ENCODE peak calls at places on chromosomes 13 and 19, in seven cellular contexts. H is LNCaP clone FGC; B is cardiac muscle cell; V is body of pancreas; P is mucosa of descending colon; Q is CD4-positive, alpha-beta T cell; M is B cell. A is an unnamed sample.

GRCh38 chr19:58118979-58119733 is 21.1 kb upstream of the ZSCAN18 start:
- DNase-seq in P (no peak), H (no peak), M (no peak), B (no peak), V (no peak), Q (no peak), A (no peak)

GRCh38 chr19:45769821-45770191 is 754 bp upstream of the SIX5 start:
- DNase-seq in Q (no peak), V (peak), B (no peak), M (peak), P (peak), H (no peak), A (no peak)

GRCh38 chr13:76813874-76814273 is 72.3 kb downstream of the KCTD12 start:
- DNase-seq in M (no peak), V (peak), B (no peak), H (no peak), P (peak), Q (no peak), A (no peak)

GRCh38 chr19:17078920-17079709 is 3.5 kb downstream of the MYO9B start:
- DNase-seq in B (peak), Q (no peak), V (no peak), P (no peak), H (no peak), M (no peak), A (no peak)

GRCh38 chr19:8158411-8159074 is 9.2 kb upstream of the FBN3 start:
- DNase-seq in H (peak), Q (peak), M (peak), V (peak), B (peak), P (no peak), A (peak)

GRCh38 chr19:8148088-8148409 is 1.3 kb downstream of the FBN3 start:
- DNase-seq in V (no peak), M (no peak), H (no peak), P (no peak), Q (no peak), B (no peak), A (no peak)

GRCh38 chr13:67283602-67284001 is 53.5 kb upstream of the PCDH9 start:
- DNase-seq in V (no peak), P (no peak), B (peak), M (no peak), H (no peak), Q (no peak), A (no peak)

GRCh38 chr13:19158526-19158925 is 23.1 kb downstream of the TUBA3C start:
- DNase-seq in H (no peak), M (no peak), B (no peak), P (no peak), V (no peak), Q (no peak), A (no peak)

GRCh38 chr19:56272448-56272847 is at the start of gene EDDM13:
- DNase-seq in Q (no peak), H (no peak), P (no peak), V (no peak), B (no peak), M (no peak), A (no peak)

GRCh38 chr13:46530084-46530935 is 22.7 kb upstream of the LRCH1 start:
- DNase-seq in B (peak), P (no peak), M (no peak), H (no peak), Q (no peak), V (no peak), A (no peak)

GRCh38 chr13:40502236-40502635 is 164.2 kb downstream of the FOXO1 start:
- DNase-seq in V (no peak), B (no peak), M (no peak), Q (no peak), H (no peak), P (no peak), A (no peak)

GRCh38 chr19:47514151-47514868 is 553 bp downstream of the NAPA start:
- DNase-seq in Q (no peak), P (no peak), V (no peak), B (no peak), M (no peak), H (no peak), A (no peak)

GRCh38 chr19:47036233-47036651 is 12.2 kb downstream of the TMEM160 start:
- DNase-seq in P (peak), Q (no peak), H (no peak), B (no peak), V (peak), M (no peak), A (no peak)

GRCh38 chr19:56117376-56117884 is 3.7 kb downstream of the ZNF787 start:
- DNase-seq in H (no peak), M (no peak), Q (no peak), P (no peak), V (peak), B (no peak), A (no peak)

GRCh38 chr13:65292488-65292901 is 1937.6 kb downstream of the PCDH9 start:
- DNase-seq in B (peak), Q (no peak), M (no peak), V (no peak), P (no peak), H (no peak), A (no peak)

GRCh38 chr19:13986348-13986904 is 19.7 kb downstream of the RFX1 start:
- DNase-seq in B (peak), Q (peak), M (peak), V (peak), H (no peak), P (peak), A (peak)

GRCh38 chr13:74005320-74006154 is 128.7 kb downstream of the KLF12 start:
- DNase-seq in V (no peak), Q (no peak), B (no peak), P (no peak), M (no peak), H (no peak), A (no peak)

GRCh38 chr13:19587635-19588300 is 26.4 kb upstream of the TPTE2 start:
- DNase-seq in H (no peak), B (peak), Q (no peak), M (peak), P (no peak), V (peak), A (no peak)

GRCh38 chr19:38478273-38478971 is 44.9 kb downstream of the RYR1 start:
- DNase-seq in V (no peak), H (no peak), Q (no peak), P (no peak), B (peak), M (no peak), A (peak)
- TF ChIP-seq CTCF in V (no peak), H (peak), Q (no peak), P (no peak), B (peak), M (no peak), A (peak)

GRCh38 chr19:5542665-5543064 is 25.1 kb downstream of the TINCR start:
- DNase-seq in P (no peak), V (no peak), Q (no peak), H (no peak), B (peak), M (no peak), A (no peak)
- TF ChIP-seq CTCF in P (no peak), V (no peak), Q (no peak), H (no peak), B (peak), M (no peak), A (no peak)

DNA sequence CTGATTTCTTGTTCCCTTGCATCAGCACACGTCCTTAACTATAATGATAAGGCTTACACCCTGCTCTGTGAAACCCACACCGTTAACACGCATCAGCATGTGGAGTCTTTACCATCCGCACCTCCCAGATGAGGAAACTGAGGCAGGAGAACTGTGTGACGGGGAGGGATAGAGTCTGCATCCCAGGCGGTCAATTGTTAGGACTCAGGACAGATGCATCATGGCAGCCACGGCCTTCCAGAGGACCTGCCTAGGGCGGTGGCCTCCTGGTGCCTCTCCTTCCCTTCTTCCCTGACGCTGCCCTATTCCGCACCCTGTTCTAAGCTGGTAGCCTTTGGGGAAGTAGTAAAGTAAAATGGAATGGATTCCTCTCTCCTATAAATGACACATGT is 326.0 kb downstream of the TEX29 start:
- DNase-seq in B (no peak), M (no peak), V (no peak), Q (no peak), P (no peak), H (no peak), A (no peak)
- TF ChIP-seq CTCF in B (no peak), M (no peak), V (no peak), Q (no peak), P (no peak), H (no peak), A (no peak)

DNA sequence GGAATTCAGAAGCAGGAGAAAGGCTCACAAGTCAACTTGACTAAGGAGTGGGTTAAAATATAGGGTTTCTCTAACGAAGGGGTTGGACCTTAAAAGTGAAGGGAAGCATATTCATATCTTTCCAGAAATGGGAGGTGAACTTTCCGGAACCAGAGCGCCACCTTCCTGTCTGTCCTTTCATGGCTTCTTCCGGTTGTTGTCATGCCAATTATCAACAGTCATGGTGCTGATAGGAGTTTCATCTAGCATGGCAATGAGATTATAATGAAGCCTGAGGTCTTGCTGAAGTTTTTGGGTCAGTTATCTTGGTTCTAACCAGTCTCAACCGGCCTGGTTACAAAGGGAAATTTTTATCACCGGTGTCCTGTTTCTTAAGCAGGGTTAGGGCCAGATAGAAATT is 162.9 kb upstream of the NBEA start:
- DNase-seq in P (no peak), B (peak), M (no peak), H (no peak), Q (no peak), V (no peak), A (no peak)
- TF ChIP-seq CTCF in P (no peak), B (peak), M (no peak), H (no peak), Q (no peak), V (no peak), A (no peak)

DNA sequence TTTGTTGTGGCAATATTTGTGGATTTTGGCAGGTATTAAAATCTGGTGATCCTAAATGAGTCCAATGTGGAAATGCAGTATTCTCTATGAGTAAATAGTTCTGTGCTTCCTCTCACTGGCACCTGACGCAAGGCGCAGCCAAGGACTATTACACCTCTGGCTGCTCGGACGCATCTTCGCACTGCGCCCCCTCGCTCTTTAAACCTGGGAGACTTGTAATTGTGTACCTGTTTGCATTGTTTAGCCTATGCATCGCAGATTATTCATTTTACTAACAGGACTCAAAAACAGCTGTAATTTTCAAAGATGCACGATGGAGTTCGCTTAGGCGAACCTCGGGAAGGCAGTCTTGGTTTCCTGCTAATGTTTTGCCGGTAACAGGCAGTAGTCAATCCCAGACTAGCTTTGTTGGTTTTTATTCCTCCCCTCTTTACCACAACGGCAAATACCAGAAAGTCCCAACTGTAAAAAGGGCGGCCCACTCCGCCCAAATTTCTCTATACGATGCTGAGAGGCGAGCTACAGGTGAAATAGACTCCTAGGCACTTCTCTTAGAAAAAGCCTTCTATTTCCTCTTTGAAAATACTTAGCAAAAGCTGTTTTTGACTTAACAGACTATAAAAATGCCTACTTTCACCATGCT is 113.3 kb downstream of the KCNRG start:
- DNase-seq in P (no peak), V (no peak), M (peak), Q (no peak), B (peak), H (no peak), A (no peak)
- TF ChIP-seq CTCF in P (no peak), V (no peak), M (no peak), Q (no peak), B (no peak), H (no peak), A (no peak)

DNA sequence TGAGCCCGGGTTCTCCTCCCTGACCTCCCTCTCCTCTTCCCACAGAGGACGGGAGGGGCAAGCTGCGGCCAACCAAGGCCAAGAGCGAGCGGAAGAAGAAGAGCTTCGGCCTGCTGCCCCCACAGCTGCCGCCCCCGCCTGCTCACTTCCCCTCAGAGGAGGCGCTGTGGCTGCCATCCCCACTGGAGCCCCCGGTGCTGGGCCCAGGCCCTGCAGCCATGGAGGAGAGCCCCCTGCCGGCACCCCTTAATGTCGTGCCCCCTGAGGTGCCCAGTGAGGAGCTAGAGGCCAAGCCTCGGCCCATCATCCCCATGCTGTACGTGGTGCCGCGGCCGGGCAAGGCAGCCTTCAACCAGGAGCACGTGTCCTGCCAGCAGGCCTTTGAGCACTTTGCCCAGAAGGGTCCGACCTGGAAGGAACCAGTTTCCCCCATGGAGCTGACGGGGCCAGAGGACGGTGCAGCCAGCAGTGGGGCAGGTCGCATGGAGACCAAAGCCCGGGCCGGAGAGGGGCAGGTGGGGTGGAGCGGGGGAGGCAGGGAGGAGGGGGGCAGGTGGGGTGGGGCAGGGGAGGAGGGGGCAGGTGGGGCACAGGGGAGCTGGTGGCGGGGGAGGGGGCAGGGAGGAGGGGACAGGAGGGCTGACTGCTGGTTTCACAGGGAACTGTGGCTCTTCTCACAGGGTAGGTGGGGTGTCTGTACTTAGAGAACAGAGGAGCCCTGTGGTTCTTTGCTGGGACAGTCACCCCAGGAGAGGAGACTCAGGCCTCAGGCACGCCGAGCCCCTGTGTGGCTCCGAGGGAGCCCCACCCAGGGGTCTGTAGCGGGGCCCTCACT is 162.3 kb downstream of the KDM4B start:
- DNase-seq in B (no peak), V (no peak), M (peak), P (peak), H (no peak), Q (no peak), A (no peak)
- TF ChIP-seq CTCF in B (no peak), V (no peak), M (peak), P (no peak), H (no peak), Q (no peak), A (no peak)

GRCh38 chr13:62799038-62799535 is 1383.4 kb upstream of the PCDH20 start:
- DNase-seq in B (no peak), H (no peak), Q (no peak), P (no peak), M (no peak), V (no peak), A (no peak)

GRCh38 chr13:62793850-62794249 is 1378.2 kb upstream of the PCDH20 start:
- DNase-seq in P (no peak), B (no peak), H (no peak), V (no peak), Q (no peak), M (no peak), A (no peak)
- TF ChIP-seq CTCF in P (no peak), B (no peak), H (no peak), V (no peak), Q (no peak), M (no peak), A (no peak)

DNA sequence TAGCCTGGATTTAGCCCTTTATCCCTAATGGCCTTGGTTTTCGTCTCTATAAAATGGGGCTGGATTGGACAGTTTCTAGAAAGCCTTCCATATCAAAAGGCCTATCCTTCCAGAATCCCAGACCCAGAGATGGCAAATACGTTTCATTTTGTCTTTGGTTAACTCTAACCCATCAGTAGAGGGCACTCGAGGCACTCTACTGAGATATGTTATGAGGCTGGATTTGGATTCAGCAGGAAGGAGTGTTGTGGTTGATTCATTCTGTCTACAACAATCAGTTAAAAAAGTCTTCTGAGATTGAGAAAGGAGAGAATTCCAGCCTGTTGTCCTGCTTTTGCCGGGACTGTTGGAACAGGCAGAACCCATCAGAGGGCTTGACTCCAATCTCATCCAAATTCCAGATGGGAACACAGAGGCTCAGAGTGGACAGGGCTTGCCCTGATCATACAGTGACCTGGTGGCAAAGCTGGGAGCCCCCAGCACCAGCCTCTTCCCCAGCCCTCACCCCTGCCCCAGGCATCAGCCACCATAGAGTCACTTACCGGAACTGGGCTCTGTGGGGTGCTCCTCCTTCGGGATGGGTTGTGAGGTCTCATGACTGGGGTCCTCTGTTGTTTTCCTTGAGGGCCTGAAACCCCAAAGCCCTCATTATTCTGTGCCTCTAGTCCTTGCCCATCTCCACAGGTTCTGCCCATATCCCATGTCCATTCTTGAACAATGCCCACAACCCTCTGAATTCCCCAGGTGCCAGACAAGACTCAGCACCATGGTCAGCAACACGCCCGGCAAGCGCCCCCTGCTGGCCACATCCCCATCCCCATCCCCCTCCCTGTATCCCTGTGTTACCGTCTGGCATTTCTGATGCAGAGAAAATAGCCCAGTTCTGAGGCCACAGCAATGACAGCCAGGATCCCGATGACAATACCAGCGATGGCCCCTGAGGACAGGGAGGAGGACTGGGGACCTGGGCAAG is 12.3 kb upstream of the ZNF180 start:
- DNase-seq in B (peak), P (no peak), M (no peak), V (no peak), H (peak), Q (no peak), A (peak)
- TF ChIP-seq CTCF in B (peak), P (no peak), M (no peak), V (no peak), H (peak), Q (no peak), A (peak)

GRCh38 chr19:34502582-34503545 is 21.3 kb downstream of the WTIP start:
- DNase-seq in P (no peak), H (no peak), V (no peak), B (no peak), Q (no peak), M (no peak), A (no peak)

GRCh38 chr19:34503546-34504272 is 22.2 kb downstream of the WTIP start:
- DNase-seq in B (no peak), V (no peak), H (no peak), M (no peak), Q (no peak), P (no peak), A (no peak)

GRCh38 chr19:34501339-34502320 is 20.1 kb downstream of the WTIP start:
- DNase-seq in V (peak), B (peak), Q (peak), M (peak), P (peak), H (peak), A (peak)

GRCh38 chr19:34499155-34499834 is 17.7 kb downstream of the WTIP start:
- DNase-seq in M (no peak), V (no peak), B (no peak), P (no peak), H (no peak), Q (no peak), A (no peak)

DNA sequence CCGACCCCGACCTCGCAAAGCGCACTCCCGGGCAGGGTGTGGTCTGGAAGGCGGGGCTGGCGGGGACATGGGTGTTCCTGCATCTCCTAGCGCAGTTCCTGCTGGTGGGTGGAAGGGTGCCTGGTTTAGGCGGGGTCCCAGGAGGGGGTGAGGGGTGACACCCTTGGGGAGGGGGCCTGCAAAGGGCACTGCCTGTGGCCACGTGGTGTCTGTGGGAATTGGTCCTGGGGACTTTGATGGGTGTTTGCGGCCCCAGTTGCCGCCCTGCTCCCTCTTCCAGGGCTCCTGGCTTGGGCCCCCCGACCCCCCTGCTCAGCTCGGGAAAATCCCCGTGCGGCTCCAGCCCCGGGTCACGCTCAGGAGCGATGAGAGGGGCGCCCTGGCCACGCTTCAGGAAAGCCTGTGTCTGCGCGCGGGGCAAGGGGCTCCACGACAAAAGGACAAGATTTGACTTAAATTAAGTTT is 19.1 kb downstream of the WTIP start:
- DNase-seq in Q (no peak), P (no peak), V (no peak), M (peak), H (no peak), B (no peak), A (no peak)
- TF ChIP-seq CTCF in Q (no peak), P (no peak), V (no peak), M (no peak), H (no peak), B (no peak), A (no peak)

A was measured in endothelial cell.